ENCODE peak calls at places on chromosomes 7 and 10, in nine cellular contexts. One of them, this sample, is unnamed.

GRCh38 chr10:29591416-29591968 is 43.3 kb downstream of the SVIL start:
- DNase-seq in AG09309: no peak
- DNase-seq in adrenal gland: no peak
- DNase-seq in neural progenitor cell: no peak
- DNase-seq in B cell: no peak
- DNase-seq in hepatocyte: no peak
- DNase-seq in WTC11: no peak
- DNase-seq in WERI-Rb-1: no peak
- DNase-seq in BJ: no peak
- DNase-seq in this sample: no peak

GRCh38 chr7:150371996-150372270 is 3.3 kb downstream of the REPIN1 start:
- DNase-seq in AG09309: no peak
- DNase-seq in adrenal gland: no peak
- DNase-seq in neural progenitor cell: no peak
- DNase-seq in B cell: no peak
- DNase-seq in hepatocyte: no peak
- DNase-seq in WTC11: peak
- DNase-seq in WERI-Rb-1: no peak
- DNase-seq in BJ: no peak
- DNase-seq in this sample: no peak

GRCh38 chr10:351770-352318 is 216.6 kb downstream of the ZMYND11 start:
- DNase-seq in AG09309: no peak
- DNase-seq in adrenal gland: no peak
- DNase-seq in neural progenitor cell: no peak
- DNase-seq in B cell: no peak
- DNase-seq in hepatocyte: no peak
- DNase-seq in WTC11: no peak
- DNase-seq in WERI-Rb-1: no peak
- DNase-seq in BJ: no peak
- DNase-seq in this sample: no peak

GRCh38 chr7:43018446-43018845 is 86.3 kb downstream of the MRPL32 start:
- DNase-seq in AG09309: no peak
- DNase-seq in adrenal gland: no peak
- DNase-seq in neural progenitor cell: no peak
- DNase-seq in B cell: no peak
- DNase-seq in hepatocyte: no peak
- DNase-seq in WTC11: no peak
- DNase-seq in WERI-Rb-1: no peak
- DNase-seq in BJ: no peak
- DNase-seq in this sample: no peak

GRCh38 chr7:55073051-55073511 is 54.3 kb downstream of the EGFR start:
- DNase-seq in AG09309: no peak
- DNase-seq in adrenal gland: no peak
- DNase-seq in neural progenitor cell: no peak
- DNase-seq in B cell: no peak
- DNase-seq in hepatocyte: no peak
- DNase-seq in WTC11: no peak
- DNase-seq in WERI-Rb-1: no peak
- DNase-seq in BJ: no peak
- DNase-seq in this sample: no peak

GRCh38 chr7:100407285-100408180 is 21.0 kb downstream of the ZCWPW1 start:
- DNase-seq in AG09309: peak
- DNase-seq in adrenal gland: peak
- DNase-seq in neural progenitor cell: peak
- DNase-seq in B cell: peak
- DNase-seq in hepatocyte: peak
- DNase-seq in WTC11: no peak
- DNase-seq in WERI-Rb-1: peak
- DNase-seq in BJ: peak
- DNase-seq in this sample: peak

GRCh38 chr10:23453465-23453864 is 14.6 kb downstream of the OTUD1 start:
- DNase-seq in AG09309: no peak
- DNase-seq in adrenal gland: no peak
- DNase-seq in neural progenitor cell: no peak
- DNase-seq in B cell: no peak
- DNase-seq in hepatocyte: no peak
- DNase-seq in WTC11: no peak
- DNase-seq in WERI-Rb-1: no peak
- DNase-seq in BJ: no peak
- DNase-seq in this sample: no peak

GRCh38 chr10:51659344-51659743 is 40.1 kb downstream of the CSTF2T start:
- DNase-seq in AG09309: no peak
- DNase-seq in adrenal gland: no peak
- DNase-seq in neural progenitor cell: no peak
- DNase-seq in B cell: no peak
- DNase-seq in hepatocyte: no peak
- DNase-seq in WTC11: no peak
- DNase-seq in WERI-Rb-1: no peak
- DNase-seq in BJ: no peak
- DNase-seq in this sample: no peak

GRCh38 chr7:49776994-49777393 is 3.6 kb downstream of the VWC2 start:
- DNase-seq in AG09309: no peak
- DNase-seq in adrenal gland: no peak
- DNase-seq in neural progenitor cell: peak
- DNase-seq in B cell: no peak
- DNase-seq in hepatocyte: no peak
- DNase-seq in WTC11: peak
- DNase-seq in WERI-Rb-1: peak
- DNase-seq in BJ: no peak
- DNase-seq in this sample: no peak

GRCh38 chr7:112195717-112196116 is 10.5 kb downstream of the DOCK4 start:
- DNase-seq in AG09309: no peak
- DNase-seq in adrenal gland: no peak
- DNase-seq in neural progenitor cell: no peak
- DNase-seq in B cell: no peak
- DNase-seq in hepatocyte: no peak
- DNase-seq in WTC11: no peak
- DNase-seq in WERI-Rb-1: no peak
- DNase-seq in BJ: no peak
- DNase-seq in this sample: no peak

GRCh38 chr7:131106681-131107342 is 220.9 kb upstream of the MKLN1 start:
- DNase-seq in AG09309: no peak
- DNase-seq in adrenal gland: peak
- DNase-seq in neural progenitor cell: peak
- DNase-seq in B cell: peak
- DNase-seq in hepatocyte: peak
- DNase-seq in WTC11: peak
- DNase-seq in WERI-Rb-1: peak
- DNase-seq in BJ: no peak
- DNase-seq in this sample: peak

GRCh38 chr7:131109011-131109756 is 218.5 kb upstream of the MKLN1 start:
- DNase-seq in AG09309: no peak
- DNase-seq in adrenal gland: no peak
- DNase-seq in neural progenitor cell: no peak
- DNase-seq in B cell: no peak
- DNase-seq in hepatocyte: no peak
- DNase-seq in WTC11: no peak
- DNase-seq in WERI-Rb-1: no peak
- DNase-seq in BJ: no peak
- DNase-seq in this sample: no peak

GRCh38 chr7:131108212-131108980 is 219.3 kb upstream of the MKLN1 start:
- DNase-seq in AG09309: no peak
- DNase-seq in adrenal gland: no peak
- DNase-seq in neural progenitor cell: no peak
- DNase-seq in B cell: no peak
- DNase-seq in hepatocyte: no peak
- DNase-seq in WTC11: peak
- DNase-seq in WERI-Rb-1: no peak
- DNase-seq in BJ: no peak
- DNase-seq in this sample: no peak

GRCh38 chr7:131105803-131106680 is 221.6 kb upstream of the MKLN1 start:
- DNase-seq in AG09309: no peak
- DNase-seq in adrenal gland: peak
- DNase-seq in neural progenitor cell: peak
- DNase-seq in B cell: peak
- DNase-seq in hepatocyte: peak
- DNase-seq in WTC11: peak
- DNase-seq in WERI-Rb-1: peak
- DNase-seq in BJ: no peak
- DNase-seq in this sample: peak

GRCh38 chr7:131107343-131108211 is 220.1 kb upstream of the MKLN1 start:
- DNase-seq in AG09309: no peak
- DNase-seq in adrenal gland: peak
- DNase-seq in neural progenitor cell: peak
- DNase-seq in B cell: peak
- DNase-seq in hepatocyte: peak
- DNase-seq in WTC11: peak
- DNase-seq in WERI-Rb-1: peak
- DNase-seq in BJ: no peak
- DNase-seq in this sample: peak
- TF ChIP-seq CTCF in AG09309: no peak
- TF ChIP-seq CTCF in adrenal gland: no peak
- TF ChIP-seq CTCF in neural progenitor cell: no peak
- TF ChIP-seq CTCF in B cell: no peak
- TF ChIP-seq CTCF in hepatocyte: no peak
- TF ChIP-seq CTCF in WTC11: no peak
- TF ChIP-seq CTCF in WERI-Rb-1: no peak
- TF ChIP-seq CTCF in BJ: no peak
- TF ChIP-seq CTCF in this sample: no peak

DNA sequence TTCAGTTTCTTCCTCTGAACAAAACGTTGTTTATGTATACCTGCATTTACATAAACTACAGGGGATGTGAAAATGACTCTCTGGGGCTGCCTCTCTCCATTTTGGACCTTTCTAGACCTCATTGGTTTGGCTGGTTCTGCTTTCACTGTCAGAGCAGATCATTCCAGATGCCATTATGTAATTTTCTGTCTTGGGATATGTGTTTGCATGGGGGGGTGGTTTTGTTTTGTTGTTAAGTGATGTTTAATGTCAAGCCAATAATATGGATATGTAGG is 172.4 kb downstream of the LRRC4 start:
- DNase-seq in AG09309: no peak
- DNase-seq in adrenal gland: no peak
- DNase-seq in neural progenitor cell: no peak
- DNase-seq in B cell: no peak
- DNase-seq in hepatocyte: no peak
- DNase-seq in WTC11: no peak
- DNase-seq in WERI-Rb-1: no peak
- DNase-seq in BJ: no peak
- DNase-seq in this sample: no peak
- TF ChIP-seq CTCF in AG09309: no peak
- TF ChIP-seq CTCF in adrenal gland: no peak
- TF ChIP-seq CTCF in neural progenitor cell: no peak
- TF ChIP-seq CTCF in B cell: no peak
- TF ChIP-seq CTCF in hepatocyte: no peak
- TF ChIP-seq CTCF in WTC11: no peak
- TF ChIP-seq CTCF in WERI-Rb-1: no peak
- TF ChIP-seq CTCF in BJ: no peak
- TF ChIP-seq CTCF in this sample: no peak

GRCh38 chr10:8053446-8054242 is 844 bp upstream of the GATA3 start:
- DNase-seq in AG09309: peak
- DNase-seq in adrenal gland: peak
- DNase-seq in neural progenitor cell: peak
- DNase-seq in B cell: peak
- DNase-seq in hepatocyte: peak
- DNase-seq in WTC11: peak
- DNase-seq in WERI-Rb-1: peak
- DNase-seq in BJ: no peak
- DNase-seq in this sample: no peak
- TF ChIP-seq CTCF in AG09309: peak
- TF ChIP-seq CTCF in adrenal gland: peak
- TF ChIP-seq CTCF in neural progenitor cell: peak
- TF ChIP-seq CTCF in B cell: no peak
- TF ChIP-seq CTCF in hepatocyte: peak
- TF ChIP-seq CTCF in WTC11: peak
- TF ChIP-seq CTCF in WERI-Rb-1: peak
- TF ChIP-seq CTCF in BJ: peak
- TF ChIP-seq CTCF in this sample: peak

DNA sequence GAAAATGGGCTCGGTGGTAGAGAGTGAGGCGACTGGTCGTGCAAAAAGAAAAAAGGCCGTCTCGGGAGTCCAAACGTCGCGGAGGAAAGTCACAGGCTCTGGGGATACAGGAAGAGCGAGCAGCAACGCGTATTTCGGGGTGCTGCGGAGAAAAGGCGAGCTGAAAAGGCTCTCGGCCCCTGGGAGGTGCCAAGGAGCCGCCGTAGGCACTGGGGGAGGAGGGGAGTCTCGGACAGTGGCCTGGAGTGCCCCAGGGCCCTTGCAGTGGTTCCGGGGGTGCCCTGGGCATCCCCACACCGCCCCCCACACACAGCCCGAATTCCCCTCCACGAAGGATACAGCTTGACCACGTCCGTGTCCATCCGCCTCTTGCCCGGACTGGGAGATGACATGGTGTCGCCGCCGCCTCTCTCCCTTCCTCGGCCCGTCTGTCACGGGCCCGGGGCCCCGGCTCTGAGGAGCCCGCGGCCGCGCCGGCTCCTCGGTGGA is 552 bp downstream of the UBE2H start:
- DNase-seq in AG09309: no peak
- DNase-seq in adrenal gland: peak
- DNase-seq in neural progenitor cell: peak
- DNase-seq in B cell: peak
- DNase-seq in hepatocyte: peak
- DNase-seq in WTC11: no peak
- DNase-seq in WERI-Rb-1: peak
- DNase-seq in BJ: no peak
- DNase-seq in this sample: peak
- TF ChIP-seq CTCF in AG09309: no peak
- TF ChIP-seq CTCF in adrenal gland: no peak
- TF ChIP-seq CTCF in neural progenitor cell: no peak
- TF ChIP-seq CTCF in B cell: no peak
- TF ChIP-seq CTCF in hepatocyte: no peak
- TF ChIP-seq CTCF in WTC11: no peak
- TF ChIP-seq CTCF in WERI-Rb-1: peak
- TF ChIP-seq CTCF in BJ: no peak
- TF ChIP-seq CTCF in this sample: no peak

DNA sequence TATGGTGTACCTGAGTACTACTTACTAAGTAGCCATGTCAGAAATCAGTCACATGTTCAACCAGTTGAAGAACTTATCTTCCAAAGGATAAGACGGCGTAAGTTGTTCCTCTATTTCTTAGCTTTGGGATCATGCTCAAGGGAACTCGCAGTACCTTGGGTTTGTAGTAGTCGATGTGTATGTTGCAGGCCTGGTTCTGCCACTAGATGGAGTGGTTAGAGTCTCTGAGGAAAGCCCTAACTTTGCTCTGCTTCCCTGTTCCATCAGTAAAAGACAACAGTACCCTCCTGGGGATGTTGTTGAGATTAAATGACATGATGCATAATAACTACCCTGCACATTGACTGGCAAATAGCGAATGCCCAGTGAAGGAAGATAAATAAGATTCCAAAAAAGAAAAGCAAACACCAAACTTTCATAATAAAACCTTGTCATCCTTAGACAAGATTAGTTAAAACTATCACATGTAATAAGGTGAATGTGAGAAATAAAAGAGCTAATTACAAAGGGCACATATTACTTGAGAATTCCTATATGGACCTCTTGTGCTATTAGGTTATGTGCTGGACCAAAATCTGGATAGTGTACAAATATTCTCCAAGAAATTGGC is 165.9 kb downstream of the ABCA13 start:
- DNase-seq in AG09309: no peak
- DNase-seq in adrenal gland: peak
- DNase-seq in neural progenitor cell: peak
- DNase-seq in B cell: no peak
- DNase-seq in hepatocyte: peak
- DNase-seq in WTC11: peak
- DNase-seq in WERI-Rb-1: peak
- DNase-seq in BJ: no peak
- DNase-seq in this sample: no peak
- TF ChIP-seq CTCF in AG09309: peak
- TF ChIP-seq CTCF in adrenal gland: peak
- TF ChIP-seq CTCF in neural progenitor cell: peak
- TF ChIP-seq CTCF in B cell: no peak
- TF ChIP-seq CTCF in hepatocyte: peak
- TF ChIP-seq CTCF in WTC11: peak
- TF ChIP-seq CTCF in WERI-Rb-1: peak
- TF ChIP-seq CTCF in BJ: peak
- TF ChIP-seq CTCF in this sample: peak

This sample was measured in CD14-positive monocyte.